ENCODE peak calls at places on chromosomes 3 and 15, in seven cellular contexts. U is prostate gland, J is right lobe of liver, X is AG04449, N is tibial nerve, M is WERI-Rb-1, R is cardiac fibroblast. C is an unnamed sample.

GRCh38 chr3:59968510-59968909 is 918.7 kb upstream of the CFAP20DC start:
- DNase-seq in J (no peak), M (no peak), U (no peak), R (no peak), X (no peak), N (no peak), C (no peak)

GRCh38 chr3:32850226-32850625 is 32.4 kb downstream of the TRIM71 start:
- DNase-seq in M (no peak), U (no peak), X (no peak), J (no peak), N (no peak), R (peak), C (no peak)

GRCh38 chr15:44545934-44546802 is 9.2 kb downstream of the EIF3J start:
- DNase-seq in R (no peak), M (no peak), X (no peak), N (no peak), J (no peak), U (no peak), C (no peak)

GRCh38 chr15:100124936-100125626 is 216.7 kb downstream of the ADAMTS17 start:
- DNase-seq in U (no peak), J (no peak), N (no peak), R (no peak), X (no peak), M (no peak), C (no peak)

GRCh38 chr3:137519602-137520001 is 244.5 kb upstream of the SOX14 start:
- DNase-seq in X (no peak), U (no peak), J (no peak), R (no peak), N (no peak), M (no peak), C (no peak)

GRCh38 chr15:38275951-38276350 is 23.3 kb downstream of the SPRED1 start:
- DNase-seq in U (no peak), J (no peak), N (no peak), X (no peak), M (no peak), R (peak), C (no peak)

GRCh38 chr3:39907981-39908380 is 98.6 kb downstream of the MYRIP start:
- DNase-seq in J (peak), M (no peak), U (no peak), N (no peak), X (no peak), R (peak), C (peak)

GRCh38 chr15:31464216-31465082 is 137.8 kb downstream of the KLF13 start:
- DNase-seq in M (no peak), R (no peak), J (no peak), U (no peak), X (no peak), N (no peak), C (no peak)

GRCh38 chr3:104279617-104280016 is 1087.1 kb upstream of the ALCAM start:
- DNase-seq in J (no peak), R (peak), M (no peak), U (no peak), N (no peak), X (peak), C (peak)

GRCh38 chr15:52113246-52113645 is 671 bp upstream of the BCL2L10 start:
- DNase-seq in N (no peak), X (no peak), J (no peak), M (no peak), U (no peak), R (no peak), C (no peak)

GRCh38 chr15:77181305-77182074 is 110.6 kb upstream of the TSPAN3 start:
- DNase-seq in M (no peak), X (no peak), J (no peak), N (no peak), R (no peak), U (no peak), C (no peak)

GRCh38 chr3:192835818-192836468 is 81.7 kb downstream of the MB21D2 start:
- DNase-seq in N (no peak), R (peak), X (no peak), M (no peak), J (no peak), U (no peak), C (no peak)

GRCh38 chr15:47184003-47184404 is 533.3 kb upstream of the SEMA6D start:
- DNase-seq in J (peak), U (no peak), N (no peak), R (no peak), M (peak), X (no peak), C (no peak)

GRCh38 chr15:33188654-33189257 is 5.8 kb downstream of the FMN1 start:
- DNase-seq in J (no peak), X (no peak), U (no peak), M (peak), N (peak), R (no peak), C (no peak)

GRCh38 chr15:33581032-33581431 is 270.3 kb downstream of the RYR3 start:
- DNase-seq in M (no peak), U (no peak), X (no peak), R (peak), N (no peak), J (no peak), C (peak)

GRCh38 chr3:43723121-43723734 is 32.5 kb downstream of the ABHD5 start:
- DNase-seq in N (no peak), J (no peak), M (no peak), R (peak), U (no peak), X (no peak), C (no peak)

GRCh38 chr15:77983708-77984445 is 93.6 kb downstream of the TBC1D2B start:
- DNase-seq in U (no peak), N (no peak), R (no peak), M (peak), X (no peak), J (peak), C (no peak)

GRCh38 chr3:98977520-98977919 is 76.0 kb upstream of the DCBLD2 start:
- DNase-seq in J (no peak), R (peak), M (no peak), U (no peak), X (no peak), N (no peak), C (peak)

GRCh38 chr15:56792211-56792610 is 58.9 kb upstream of the ZNF280D start:
- DNase-seq in N (no peak), M (no peak), J (no peak), R (no peak), U (no peak), X (no peak), C (no peak)

GRCh38 chr15:64288577-64288976 is 67.4 kb downstream of the CSNK1G1 start:
- DNase-seq in U (no peak), J (no peak), R (no peak), N (no peak), X (no peak), M (no peak), C (no peak)

GRCh38 chr3:167493240-167493639 is 19.4 kb upstream of the SERPINI2 start:
- DNase-seq in J (no peak), N (no peak), M (peak), R (no peak), X (no peak), U (no peak), C (no peak)

GRCh38 chr3:167489571-167489970 is 15.7 kb upstream of the SERPINI2 start:
- DNase-seq in J (no peak), X (no peak), N (no peak), M (no peak), U (no peak), R (no peak), C (peak)

GRCh38 chr3:167487556-167487955 is 13.7 kb upstream of the SERPINI2 start:
- DNase-seq in X (no peak), N (no peak), J (no peak), M (no peak), U (no peak), R (no peak), C (no peak)

GRCh38 chr3:167491626-167492025 is 17.8 kb upstream of the SERPINI2 start:
- DNase-seq in J (no peak), N (no peak), U (no peak), R (no peak), X (no peak), M (no peak), C (no peak)
- H3K4me3 ChIP-seq in J (no peak), N (no peak), U (no peak), R (no peak), X (no peak), M (no peak), C (no peak)

GRCh38 chr15:51107612-51108011 is 12.9 kb upstream of the TNFAIP8L3 start:
- DNase-seq in M (no peak), N (no peak), U (no peak), R (no peak), J (no peak), X (no peak), C (no peak)
- TF ChIP-seq CTCF in M (no peak), N (no peak), U (no peak), R (no peak), J (no peak), X (no peak), C (no peak)

GRCh38 chr3:112407214-112407887 is 74.4 kb downstream of the CD200 start:
- DNase-seq in M (no peak), U (no peak), R (no peak), J (no peak), N (no peak), X (no peak), C (no peak)
- H3K4me3 ChIP-seq in M (no peak), U (no peak), R (no peak), J (no peak), N (no peak), X (no peak), C (no peak)

DNA sequence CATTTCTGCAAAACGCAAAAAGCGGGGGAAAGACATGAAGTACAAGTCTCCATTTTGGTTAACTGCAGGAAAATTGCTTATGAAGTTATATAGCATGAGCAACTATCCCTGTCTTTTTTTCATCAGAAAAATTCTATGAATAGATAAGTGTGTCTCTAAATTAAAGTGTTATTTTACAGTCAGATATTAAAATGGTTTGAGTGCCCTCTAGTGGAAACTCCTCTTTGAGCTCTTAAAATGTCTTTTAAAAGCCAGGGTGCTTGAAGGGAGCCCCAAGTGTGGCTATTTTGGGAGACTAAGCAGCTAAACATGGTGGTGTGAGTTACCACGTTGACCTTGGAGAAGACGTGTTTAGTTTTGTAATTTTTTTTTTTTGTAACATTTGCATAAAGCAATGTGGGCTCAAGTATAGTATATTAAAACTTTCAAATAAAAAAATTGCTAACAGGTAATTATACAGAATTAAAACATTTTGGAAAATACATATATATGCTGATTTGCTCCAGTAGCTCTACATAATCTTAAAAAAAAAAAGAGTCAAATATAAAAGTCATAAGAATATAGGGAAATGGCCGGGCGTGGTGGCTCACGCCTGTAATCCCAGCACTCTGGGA is 77.2 kb downstream of the PPP2R3A start:
- DNase-seq in N (peak), X (no peak), U (no peak), R (peak), J (no peak), M (no peak), C (peak)
- TF ChIP-seq CTCF in N (peak), X (peak), U (peak), R (peak), J (peak), M (peak), C (peak)

GRCh38 chr15:60480149-60480548 is 1.2 kb upstream of the ICE2 start:
- DNase-seq in X (no peak), M (no peak), R (no peak), J (no peak), N (no peak), U (no peak), C (no peak)
- H3K4me3 ChIP-seq in X (no peak), M (no peak), R (no peak), J (no peak), N (no peak), U (no peak), C (no peak)

DNA sequence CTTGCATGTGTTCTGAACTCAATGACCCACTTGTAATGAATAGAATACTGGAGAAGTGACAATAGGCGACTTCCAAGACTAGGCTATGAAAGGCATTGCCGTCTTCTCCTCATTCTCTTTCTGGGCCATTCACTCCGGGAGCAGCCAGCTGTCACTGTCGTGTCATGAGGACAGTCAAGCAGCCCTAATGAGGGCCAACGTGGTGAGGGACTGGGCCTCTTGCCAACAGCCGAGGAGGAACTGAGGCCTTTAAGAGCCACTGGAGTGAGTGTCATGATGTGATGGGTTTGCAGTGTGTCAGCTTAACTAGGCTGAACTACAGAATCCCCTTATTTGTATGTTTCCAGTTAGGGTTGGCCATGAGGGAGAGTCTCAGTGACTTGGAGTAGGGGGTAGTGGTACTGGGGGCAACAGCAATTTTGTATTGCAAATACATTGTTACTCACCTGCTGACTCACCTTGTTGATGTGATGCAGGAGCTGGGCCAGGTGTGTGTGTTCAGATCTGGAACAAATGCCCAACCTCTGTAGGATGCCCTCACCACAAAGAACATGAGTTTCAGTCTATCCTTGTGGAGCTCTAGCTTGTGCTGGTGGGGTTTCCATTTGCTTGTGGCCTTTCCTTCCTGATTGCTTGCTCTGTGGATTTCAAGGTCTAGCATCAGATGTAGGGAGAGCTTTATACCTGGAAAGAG is 188.5 kb upstream of the PROK2 start:
- DNase-seq in J (no peak), N (no peak), X (no peak), M (peak), R (no peak), U (no peak), C (no peak)
- TF ChIP-seq CTCF in J (no peak), N (no peak), X (no peak), M (peak), R (no peak), U (no peak), C (no peak)